ENCODE peak calls at places on chromosomes 3 and 15, in four cellular contexts. N is Panc1, B is right lobe of liver, S is transverse colon. K is an unnamed sample. For H3K4me1, the result is how much of the 10 kb centered on the place peaks cover.

GRCh38 chr3:99298661-99299060 is 339.7 kb upstream of the COL8A1 start:
- DNase-seq in N (no peak), B (no peak), S (no peak), K (no peak)

GRCh38 chr3:187130346-187131066 is 8.8 kb downstream of the RPL39L start:
- DNase-seq in B (no peak), S (no peak), N (no peak), K (peak)

GRCh38 chr15:52559583-52559982 is 9.2 kb downstream of the ARPP19 start:
- DNase-seq in B (no peak), N (no peak), S (no peak), K (no peak)

GRCh38 chr3:36373084-36373483 is 7.2 kb upstream of the STAC start:
- DNase-seq in B (no peak), N (no peak), S (no peak), K (no peak)

GRCh38 chr3:13288732-13289718 is 131.1 kb downstream of the NUP210 start:
- DNase-seq in N (no peak), B (no peak), S (no peak), K (no peak)

GRCh38 chr3:172258616-172259015 is 189.6 kb downstream of the GHSR start:
- DNase-seq in B (no peak), S (no peak), N (no peak), K (no peak)

GRCh38 chr3:126832933-126833332 is 128.9 kb downstream of the CHCHD6 start:
- DNase-seq in S (no peak), B (no peak), N (no peak), K (no peak)

GRCh38 chr15:67093146-67093874 is 27.9 kb downstream of the SMAD3 start:
- DNase-seq in N (no peak), B (no peak), S (peak), K (no peak)

GRCh38 chr3:157119369-157119951 is 40.5 kb downstream of the CCNL1 start:
- DNase-seq in N (no peak), S (peak), B (peak), K (peak)

GRCh38 chr15:41810651-41811431 is 17.1 kb upstream of the JMJD7 start:
- DNase-seq in S (no peak), N (no peak), B (no peak), K (no peak)

GRCh38 chr3:119631529-119631928 is 28.9 kb downstream of the POPDC2 start:
- DNase-seq in S (no peak), B (no peak), N (no peak), K (no peak)

GRCh38 chr3:159620873-159621272 is 367.8 kb upstream of the IL12A start:
- DNase-seq in B (no peak), N (peak), S (no peak), K (no peak)

GRCh38 chr3:5349343-5349742 is 161.8 kb downstream of the EDEM1 start:
- DNase-seq in N (no peak), B (no peak), S (no peak), K (no peak)

GRCh38 chr15:74964794-74965193 is 8.2 kb upstream of the RPP25 start:
- DNase-seq in B (no peak), S (no peak), N (no peak), K (no peak)

GRCh38 chr3:14561051-14561634 is 21.0 kb upstream of the GRIP2 start:
- DNase-seq in N (no peak), S (no peak), B (no peak), K (no peak)

GRCh38 chr15:85314653-85315052 is 65.8 kb upstream of the AKAP13 start:
- DNase-seq in B (no peak), S (no peak), N (no peak), K (no peak)

GRCh38 chr3:16311960-16312451 is 47.0 kb downstream of the OXNAD1 start:
- DNase-seq in N (no peak), B (no peak), S (peak), K (peak)

GRCh38 chr15:69780374-69780773 is 317.3 kb downstream of the TLE3 start:
- DNase-seq in B (no peak), N (no peak), S (no peak), K (no peak)

GRCh38 chr3:44506961-44507360 is 29.5 kb upstream of the ZNF445 start:
- DNase-seq in N (no peak), B (no peak), S (no peak), K (no peak)

GRCh38 chr3:174495231-174495755 is 363.8 kb upstream of the NAALADL2 start:
- DNase-seq in S (no peak), N (no peak), B (no peak), K (no peak)

GRCh38 chr15:43441316-43441715 is 51.6 kb downstream of the TP53BP1 start:
- DNase-seq in B (no peak), N (no peak), S (no peak), K (no peak)

GRCh38 chr3:183180105-183180763 is 17.7 kb upstream of the LAMP3 start:
- DNase-seq in S (no peak), B (peak), N (no peak), K (no peak)

GRCh38 chr3:140719841-140720240 is 42.0 kb downstream of the TRIM42 start:
- DNase-seq in N (no peak), B (no peak), S (no peak), K (no peak)
- H3K4me1 ChIP-seq in N (under half), B (under half), S (under half), K (under half)

DNA sequence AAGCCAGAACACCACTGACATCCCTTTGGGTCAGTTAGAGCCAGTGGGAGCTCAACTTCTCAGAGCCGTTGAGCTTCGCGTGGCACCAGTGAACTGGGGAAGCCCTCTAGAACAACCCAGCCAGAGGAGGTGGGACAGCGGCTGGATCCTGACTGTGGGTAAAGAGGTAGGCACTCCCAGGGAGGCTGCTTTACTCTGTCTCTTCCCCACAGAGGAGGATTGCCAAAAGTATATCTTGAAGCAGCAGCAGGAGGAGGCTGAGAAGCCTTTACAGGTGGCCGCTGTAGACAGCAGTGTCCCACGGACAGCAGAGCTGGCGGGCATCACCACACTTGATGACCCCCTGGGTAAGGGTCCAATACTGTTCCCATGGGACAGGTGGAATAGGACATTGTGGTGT is 1.2 kb downstream of the MYD88 start:
- DNase-seq in N (no peak), B (peak), S (no peak), K (no peak)
- H3K4me1 ChIP-seq in N (under half), B (under half), S (under half), K (under half)

GRCh38 chr15:63505842-63506222 is 1.4 kb downstream of the USP3 start:
- DNase-seq in N (no peak), B (no peak), S (no peak), K (no peak)
- H3K4me1 ChIP-seq in N (half or more), B (half or more), S (half or more), K (under half)

DNA sequence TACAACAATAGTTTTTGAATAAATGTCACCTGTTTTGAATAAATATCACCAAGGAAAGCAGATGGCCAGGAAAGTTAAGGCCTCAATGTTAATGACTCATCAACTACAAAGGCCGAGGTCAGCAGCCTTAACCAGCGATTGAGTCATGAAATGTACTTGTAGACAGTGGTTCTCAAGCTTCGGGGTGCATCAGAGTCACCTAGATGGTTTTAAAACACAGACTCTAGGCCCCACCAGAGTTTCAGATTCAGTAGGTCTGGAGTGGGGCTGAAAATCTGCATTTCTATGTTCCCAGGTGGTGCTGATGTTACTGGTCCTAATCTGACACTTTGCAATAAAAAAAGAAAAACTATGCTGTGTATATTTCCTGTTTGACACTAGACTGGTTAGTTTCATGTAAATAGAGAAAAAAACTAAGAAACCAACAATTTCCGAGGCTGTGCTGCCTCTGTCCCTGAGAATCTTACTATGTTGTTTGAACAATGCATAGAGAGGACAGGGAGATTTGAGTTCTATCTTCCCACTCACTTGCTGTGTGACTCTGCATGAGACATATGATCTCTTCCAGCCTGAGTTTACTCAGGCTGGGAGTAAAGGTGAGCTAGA is 9.8 kb downstream of the RAB27A start:
- DNase-seq in N (no peak), S (peak), B (no peak), K (peak)
- H3K4me1 ChIP-seq in N (under half), S (under half), B (under half), K (under half)

DNA sequence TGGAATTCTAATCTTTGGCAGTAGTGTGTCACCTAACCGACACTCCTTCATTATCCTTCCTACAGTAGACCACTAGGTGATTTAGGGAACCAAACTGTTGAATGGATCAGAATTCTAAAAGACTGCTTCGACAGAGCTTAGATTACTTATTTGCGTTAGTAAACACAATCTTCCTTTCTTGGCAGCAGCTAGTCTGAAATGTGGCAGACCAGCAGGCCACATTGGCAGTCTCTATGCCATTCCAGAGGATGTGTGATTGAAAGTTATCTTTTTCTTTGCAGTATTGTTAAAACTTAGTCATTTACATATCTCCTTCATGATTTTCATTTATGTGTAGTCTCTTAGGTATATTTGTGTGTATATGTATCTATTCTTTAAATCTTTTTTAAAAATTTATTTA is 23.6 kb downstream of the MBNL1 start:
- DNase-seq in S (no peak), N (no peak), B (no peak), K (no peak)
- H3K4me1 ChIP-seq in S (half or more), N (under half), B (under half), K (under half)

GRCh38 chr15:48766196-48766595 is 44.7 kb downstream of the CEP152 start:
- DNase-seq in S (peak), N (no peak), B (peak), K (peak)
- H3K4me1 ChIP-seq in S (under half), N (under half), B (under half), K (under half)

GRCh38 chr3:32434206-32434605 is 42.6 kb downstream of the CMTM7 start:
- DNase-seq in B (no peak), N (no peak), S (no peak), K (no peak)

GRCh38 chr3:32430900-32431299 is 39.2 kb downstream of the CMTM7 start:
- DNase-seq in B (no peak), N (no peak), S (no peak), K (no peak)

GRCh38 chr3:32432045-32432710 is 40.5 kb downstream of the CMTM7 start:
- DNase-seq in S (no peak), N (no peak), B (no peak), K (no peak)

GRCh38 chr3:32432711-32433530 is 41.3 kb downstream of the CMTM7 start:
- DNase-seq in B (no peak), N (no peak), S (no peak), K (peak)

DNA sequence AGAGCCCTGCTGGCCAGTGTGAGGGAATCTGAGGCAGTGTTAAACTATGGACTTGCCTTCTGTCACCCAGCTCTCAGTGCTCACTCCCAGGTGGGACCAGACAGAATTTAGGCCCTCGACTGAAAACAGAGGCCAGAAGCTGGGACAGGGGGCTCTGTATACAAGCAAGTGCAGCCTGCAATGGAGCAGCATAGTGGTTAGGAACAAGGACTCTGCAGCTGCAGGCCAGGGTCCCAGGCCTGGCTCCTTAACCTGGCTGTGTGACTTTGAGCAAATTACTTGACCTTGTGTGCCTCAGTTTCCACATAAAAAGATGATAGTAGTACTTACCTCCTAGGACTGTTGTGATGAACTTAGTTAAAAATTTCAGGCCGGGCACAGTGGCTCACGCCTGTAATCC is 39.8 kb downstream of the CMTM7 start:
- DNase-seq in N (no peak), S (no peak), B (no peak), K (no peak)
- H3K4me1 ChIP-seq in N (under half), S (under half), B (under half), K (under half)

GRCh38 chr3:181722156-181722555 is 10.4 kb downstream of the SOX2 start:
- DNase-seq in N (no peak), B (no peak), S (no peak), K (no peak)

GRCh38 chr3:181723568-181724431 is 12.1 kb downstream of the SOX2 start:
- DNase-seq in N (no peak), B (no peak), S (no peak), K (no peak)

GRCh38 chr3:181724432-181724740 is 12.7 kb downstream of the SOX2 start:
- DNase-seq in N (no peak), B (no peak), S (no peak), K (no peak)

GRCh38 chr3:181721369-181721768 is 9.6 kb downstream of the SOX2 start:
- DNase-seq in B (no peak), N (no peak), S (no peak), K (no peak)

DNA sequence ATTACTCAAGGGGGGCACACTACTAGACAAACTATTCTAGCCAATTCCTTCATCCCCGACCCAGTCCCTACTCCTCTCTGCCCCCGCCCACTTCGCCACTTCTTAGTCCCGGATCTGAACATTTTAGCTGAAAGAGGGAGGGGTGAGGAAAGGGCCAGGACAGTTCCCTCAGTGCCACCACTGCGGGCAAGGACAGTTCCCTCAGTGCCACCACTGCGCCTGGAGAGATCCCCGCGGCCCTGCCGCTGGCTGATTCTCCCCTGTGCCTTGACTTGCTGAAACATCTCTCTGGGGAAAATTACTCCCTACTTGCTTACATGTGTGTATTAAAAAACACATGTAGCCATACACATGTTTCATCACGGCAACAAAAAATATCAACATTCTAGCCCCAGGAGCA is 11.3 kb downstream of the SOX2 start:
- DNase-seq in S (no peak), B (no peak), N (no peak), K (no peak)
- H3K4me1 ChIP-seq in S (under half), B (under half), N (under half), K (under half)

GRCh38 chr3:64932666-64933342 is 245.0 kb upstream of the ADAMTS9 start:
- DNase-seq in N (no peak), B (no peak), S (no peak), K (peak)

GRCh38 chr3:64935995-64936394 is 248.2 kb upstream of the ADAMTS9 start:
- DNase-seq in N (no peak), S (no peak), B (no peak), K (no peak)

GRCh38 chr3:64928683-64929082 is 240.9 kb upstream of the ADAMTS9 start:
- DNase-seq in S (no peak), B (no peak), N (no peak), K (no peak)

GRCh38 chr3:64930891-64931290 is 243.1 kb upstream of the ADAMTS9 start:
- DNase-seq in B (no peak), S (no peak), N (no peak), K (no peak)

GRCh38 chr3:64932016-64932518 is 244.3 kb upstream of the ADAMTS9 start:
- DNase-seq in N (no peak), S (no peak), B (no peak), K (no peak)
- H3K4me1 ChIP-seq in N (under half), S (under half), B (under half), K (under half)

GRCh38 chr3:115885621-115886020 is 262.3 kb downstream of the GAP43 start:
- DNase-seq in B (no peak), N (no peak), S (no peak), K (no peak)

GRCh38 chr3:115891237-115891636 is 267.9 kb downstream of the GAP43 start:
- DNase-seq in B (no peak), N (no peak), S (no peak), K (no peak)
- H3K4me1 ChIP-seq in B (under half), N (under half), S (under half), K (under half)

K was measured in small intestine.